ENCODE peak calls at places on chromosomes 16 and 17, in five cellular contexts. T, L, N, S and P are unnamed samples.
A peak's percentile ranks its signal among the peaks of the same experiment; 100 is the strongest.

GRCh38 chr16:13480801-13481200 is 439.2 kb upstream of the ERCC4 start:
- DNase-seq in T (no peak), L (no peak), N (no peak), S (no peak), P (no peak)

GRCh38 chr17:3946711-3947235 is 17.5 kb downstream of the ATP2A3 start:
- DNase-seq in T (no peak), L (no peak), N (no peak), S (no peak), P (no peak)

GRCh38 chr17:74042744-74043486 is 160.6 kb upstream of the RPL38 start:
- DNase-seq in T (no peak), L (peak; percentile 54), N (no peak), S (no peak), P (no peak)

GRCh38 chr17:33038740-33039139 is 47.1 kb downstream of the SPACA3 start:
- DNase-seq in T (peak; percentile 3), L (no peak), N (peak; percentile 90), S (no peak), P (peak; percentile 81)

GRCh38 chr16:54342001-54342776 is 55.6 kb upstream of the IRX3 start:
- DNase-seq in T (no peak), L (no peak), N (no peak), S (no peak), P (no peak)

GRCh38 chr16:20336955-20337354 is 9.6 kb upstream of the GP2 start:
- DNase-seq in T (no peak), L (no peak), N (no peak), S (no peak), P (no peak)

GRCh38 chr16:57639172-57639571 is 10.7 kb downstream of the ADGRG1 start:
- DNase-seq in T (peak; percentile 37), L (no peak), N (peak; percentile 78), S (peak; percentile 67), P (peak; percentile 83)

GRCh38 chr17:40862985-40863733 is 3.9 kb downstream of the KRT12 start:
- DNase-seq in T (peak; percentile 8), L (no peak), N (peak; percentile 97), S (no peak), P (peak; percentile 56)

GRCh38 chr17:26782153-26782552 is 511.8 kb upstream of the WSB1 start:
- DNase-seq in T (no peak), L (no peak), N (no peak), S (no peak), P (no peak)

GRCh38 chr16:67535201-67535600 is 6.6 kb downstream of the RIPOR1 start:
- DNase-seq in T (no peak), L (no peak), N (no peak), S (no peak), P (no peak)

GRCh38 chr16:66798162-66798561 is 3.2 kb downstream of the TERB1 start:
- DNase-seq in T (no peak), L (no peak), N (no peak), S (no peak), P (no peak)

GRCh38 chr17:9402590-9403199 is 172.9 kb downstream of the STX8 start:
- DNase-seq in T (peak; percentile 16), L (no peak), N (peak; percentile 67), S (no peak), P (peak; percentile 26)

GRCh38 chr17:38885728-38886642 is 16.1 kb downstream of the LASP1 start:
- DNase-seq in T (no peak), L (no peak), N (peak; percentile 34), S (no peak), P (peak; percentile 60)

GRCh38 chr16:75593825-75594820 is 27.9 kb downstream of the GABARAPL2 start:
- DNase-seq in T (peak; percentile 55), L (no peak), N (peak; percentile 79), S (no peak), P (no peak)

DNA sequence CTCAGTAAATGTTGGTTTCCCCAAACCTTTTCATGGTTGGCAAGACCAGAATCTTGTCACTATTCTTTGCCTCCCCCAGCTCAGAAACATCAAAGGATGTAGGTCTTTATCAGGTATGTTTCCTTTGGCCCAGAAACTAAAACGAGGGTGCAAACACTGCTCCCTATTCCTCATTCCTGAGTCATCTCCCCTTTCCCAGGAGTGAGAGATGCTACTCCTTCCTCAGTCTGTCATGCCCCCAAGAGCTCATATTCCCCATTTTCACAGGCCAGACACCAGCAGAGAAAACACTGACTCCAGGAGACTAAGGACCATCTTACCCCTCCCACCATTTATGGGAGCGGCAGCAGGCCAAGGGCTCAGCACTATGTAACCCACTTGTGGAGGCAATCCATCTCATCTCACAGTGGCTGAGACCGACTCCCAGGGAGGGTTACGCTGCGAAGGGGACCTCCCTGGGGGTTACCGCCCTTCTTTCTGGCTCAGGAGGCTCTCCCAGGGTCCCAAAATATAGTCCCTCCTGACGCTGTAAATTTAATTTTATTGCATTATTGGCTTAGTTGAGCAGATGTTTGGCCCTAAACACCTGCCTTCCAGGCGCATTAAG is 1.5 kb downstream of the GEMIN4 start:
- DNase-seq in T (no peak), L (no peak), N (no peak), S (no peak), P (no peak)
- TF ChIP-seq CTCF in T (no peak), L (no peak), N (no peak), S (no peak), P (no peak)

GRCh38 chr16:84742561-84743200 is 42.9 kb downstream of the USP10 start:
- DNase-seq in T (no peak), L (no peak), N (no peak), S (no peak), P (no peak)

GRCh38 chr16:84746231-84746630 is 46.4 kb downstream of the USP10 start:
- DNase-seq in T (no peak), L (no peak), N (no peak), S (no peak), P (no peak)

GRCh38 chr16:84749815-84750214 is 50.0 kb downstream of the USP10 start:
- DNase-seq in T (no peak), L (no peak), N (no peak), S (no peak), P (no peak)

GRCh38 chr16:84749072-84749471 is 49.3 kb downstream of the USP10 start:
- DNase-seq in T (no peak), L (no peak), N (no peak), S (no peak), P (no peak)

GRCh38 chr16:84746875-84747274 is 47.1 kb downstream of the USP10 start:
- DNase-seq in T (peak; percentile 19), L (no peak), N (no peak), S (no peak), P (no peak)
- TF ChIP-seq CTCF in T (peak; percentile 70), L (no peak), N (peak; percentile 72), S (no peak), P (peak; percentile 33)

DNA sequence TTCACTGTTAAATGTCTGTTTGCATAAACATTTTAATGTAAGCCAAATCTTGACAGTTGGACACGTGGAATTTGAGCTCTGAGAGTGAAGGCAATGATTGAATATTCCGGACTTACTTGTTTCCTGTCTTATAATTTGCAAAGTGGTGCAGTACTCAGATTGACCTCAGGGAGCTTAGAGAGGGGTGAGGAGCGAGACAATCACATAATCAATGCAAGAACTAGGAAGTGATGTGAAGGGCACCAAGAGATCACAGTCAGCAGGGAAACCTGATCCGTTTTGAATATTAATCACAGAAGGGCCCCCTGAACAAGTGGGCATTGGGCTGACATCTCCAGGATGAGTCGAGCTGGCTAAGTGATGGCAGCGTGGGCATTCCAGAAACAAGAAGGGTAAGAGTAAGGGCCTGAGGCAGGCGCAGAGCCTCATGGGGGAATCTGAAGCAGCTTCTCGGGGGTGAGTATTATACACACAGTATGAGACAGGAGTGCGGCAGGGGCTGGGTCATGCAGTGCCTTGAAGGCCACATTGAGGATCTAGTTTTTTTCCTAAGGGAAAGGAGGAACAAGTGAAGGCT is 26.1 kb downstream of the TEX2 start:
- DNase-seq in T (no peak), L (no peak), N (peak; percentile 46), S (no peak), P (no peak)
- TF ChIP-seq CTCF in T (peak; percentile 57), L (no peak), N (peak; percentile 53), S (no peak), P (peak; percentile 36)

GRCh38 chr16:49874613-49875237 is 18.8 kb upstream of the ZNF423 start:
- DNase-seq in T (no peak), L (no peak), N (no peak), S (no peak), P (no peak)

GRCh38 chr16:49875812-49876715 is 20.2 kb upstream of the ZNF423 start:
- DNase-seq in T (no peak), L (no peak), N (no peak), S (no peak), P (no peak)

GRCh38 chr16:49881890-49882289 is 26.0 kb upstream of the ZNF423 start:
- DNase-seq in T (no peak), L (no peak), N (no peak), S (no peak), P (no peak)

GRCh38 chr16:49876716-49877129 is 20.8 kb upstream of the ZNF423 start:
- DNase-seq in T (no peak), L (peak; percentile 45), N (peak; percentile 91), S (peak; percentile 68), P (peak; percentile 91)
- TF ChIP-seq CTCF in T (peak; percentile 72), L (peak; percentile 76), N (peak; percentile 100), S (peak; percentile 49), P (peak; percentile 96)

GRCh38 chr16:2003827-2004641 is 5.6 kb downstream of the ZNF598 start:
- DNase-seq in T (peak; percentile 93), L (peak; percentile 77), N (peak; percentile 97), S (peak; percentile 94), P (peak; percentile 98)
- TF ChIP-seq CTCF in T (peak; percentile 94), L (peak; percentile 71), N (peak; percentile 99), S (peak; percentile 93), P (peak; percentile 94)

GRCh38 chr16:10876305-10876704 is 697 bp upstream of the CIITA start:
- DNase-seq in T (no peak), L (no peak), N (no peak), S (no peak), P (no peak)

GRCh38 chr16:10878644-10879498 is 1.9 kb downstream of the CIITA start:
- DNase-seq in T (peak; percentile 49), L (peak; percentile 61), N (peak; percentile 37), S (peak; percentile 75), P (no peak)

GRCh38 chr16:10878328-10878643 is 1.3 kb downstream of the CIITA start:
- DNase-seq in T (no peak), L (no peak), N (no peak), S (no peak), P (no peak)

GRCh38 chr16:10876799-10877341 is at the start of gene CIITA:
- DNase-seq in T (peak; percentile 97), L (peak; percentile 91), N (peak; percentile 41), S (peak; percentile 89), P (no peak)

GRCh38 chr16:10877472-10877946 is 507 bp downstream of the CIITA start:
- DNase-seq in T (peak; percentile 75), L (no peak), N (no peak), S (no peak), P (no peak)
- TF ChIP-seq CTCF in T (peak; percentile 66), L (no peak), N (peak; percentile 48), S (no peak), P (no peak)